ENCODE peak calls at places on chromosomes 11 and 22, in four cellular contexts. One of them, this sample, is unnamed.

GRCh38 chr11:111680486-111681175 is 78.4 kb downstream of the SIK2 start:
- DNase-seq in H9: no peak
- DNase-seq in neuronal stem cell: no peak
- DNase-seq in mesenchymal stem cell: no peak
- DNase-seq in this sample: no peak

GRCh38 chr11:124889692-124890091 is 8.0 kb downstream of the ROBO4 start:
- DNase-seq in H9: no peak
- DNase-seq in neuronal stem cell: no peak
- DNase-seq in mesenchymal stem cell: no peak
- DNase-seq in this sample: no peak

GRCh38 chr22:35258144-35258988 is 1.1 kb downstream of the HMGXB4 start:
- DNase-seq in H9: peak; percentile 46
- DNase-seq in neuronal stem cell: peak; percentile 49
- DNase-seq in mesenchymal stem cell: peak; percentile 51
- DNase-seq in this sample: peak; percentile 11

GRCh38 chr11:85784907-85785306 is 26.0 kb downstream of the SYTL2 start:
- DNase-seq in H9: no peak
- DNase-seq in neuronal stem cell: no peak
- DNase-seq in mesenchymal stem cell: no peak
- DNase-seq in this sample: no peak

GRCh38 chr11:18615628-18616392 is 16.2 kb downstream of the MISFA start:
- DNase-seq in H9: no peak
- DNase-seq in neuronal stem cell: no peak
- DNase-seq in mesenchymal stem cell: no peak
- DNase-seq in this sample: peak; percentile 82

GRCh38 chr11:122523841-122524531 is 131.5 kb upstream of the UBASH3B start:
- DNase-seq in H9: peak; percentile 56
- DNase-seq in neuronal stem cell: no peak
- DNase-seq in mesenchymal stem cell: no peak
- DNase-seq in this sample: no peak

GRCh38 chr11:133951484-133952198 is 5.1 kb downstream of the IGSF9B start:
- DNase-seq in H9: peak; percentile 81
- DNase-seq in neuronal stem cell: no peak
- DNase-seq in mesenchymal stem cell: no peak
- DNase-seq in this sample: peak; percentile 4

GRCh38 chr11:36126703-36127102 is 162.5 kb downstream of the COMMD9 start:
- DNase-seq in H9: no peak
- DNase-seq in neuronal stem cell: no peak
- DNase-seq in mesenchymal stem cell: peak; percentile 44
- DNase-seq in this sample: no peak

GRCh38 chr11:68295271-68295670 is 17.1 kb upstream of the LRP5 start:
- DNase-seq in H9: no peak
- DNase-seq in neuronal stem cell: no peak
- DNase-seq in mesenchymal stem cell: no peak
- DNase-seq in this sample: no peak

GRCh38 chr11:92048415-92048814 is 176.2 kb upstream of the FAT3 start:
- DNase-seq in H9: no peak
- DNase-seq in neuronal stem cell: no peak
- DNase-seq in mesenchymal stem cell: no peak
- DNase-seq in this sample: no peak

GRCh38 chr11:132402056-132402684 is 1031.8 kb downstream of the NTM start:
- DNase-seq in H9: peak; percentile 76
- DNase-seq in neuronal stem cell: peak; percentile 43
- DNase-seq in mesenchymal stem cell: peak; percentile 22
- DNase-seq in this sample: peak; percentile 51

GRCh38 chr22:26770624-26771023 is 113.2 kb downstream of the MIAT start:
- DNase-seq in H9: no peak
- DNase-seq in neuronal stem cell: no peak
- DNase-seq in mesenchymal stem cell: peak; percentile 83
- DNase-seq in this sample: peak; percentile 37

GRCh38 chr11:9250139-9250582 is 15.0 kb downstream of the DENND5A start:
- DNase-seq in H9: no peak
- DNase-seq in neuronal stem cell: no peak
- DNase-seq in mesenchymal stem cell: no peak
- DNase-seq in this sample: no peak

GRCh38 chr11:10748241-10748640 is 2.8 kb upstream of the CTR9 start:
- DNase-seq in H9: no peak
- DNase-seq in neuronal stem cell: no peak
- DNase-seq in mesenchymal stem cell: no peak
- DNase-seq in this sample: no peak

GRCh38 chr11:66933508-66933907 is 24.7 kb downstream of the PC start:
- DNase-seq in H9: no peak
- DNase-seq in neuronal stem cell: no peak
- DNase-seq in mesenchymal stem cell: no peak
- DNase-seq in this sample: no peak

GRCh38 chr22:27416553-27417427 is 384.8 kb downstream of the MN1 start:
- DNase-seq in H9: peak; percentile 78
- DNase-seq in neuronal stem cell: no peak
- DNase-seq in mesenchymal stem cell: peak; percentile 14
- DNase-seq in this sample: peak; percentile 88

GRCh38 chr11:87778341-87778740 is 396.9 kb downstream of the RAB38 start:
- DNase-seq in H9: no peak
- DNase-seq in neuronal stem cell: no peak
- DNase-seq in mesenchymal stem cell: no peak
- DNase-seq in this sample: no peak

GRCh38 chr22:22942511-22943329 is 55.1 kb downstream of the IGLL5 start:
- DNase-seq in H9: peak; percentile 82
- DNase-seq in neuronal stem cell: peak; percentile 78
- DNase-seq in mesenchymal stem cell: peak; percentile 6
- DNase-seq in this sample: peak; percentile 51

GRCh38 chr22:45271667-45272188 is 13.0 kb upstream of the UPK3A start:
- DNase-seq in H9: no peak
- DNase-seq in neuronal stem cell: no peak
- DNase-seq in mesenchymal stem cell: peak; percentile 48
- DNase-seq in this sample: no peak

GRCh38 chr11:10328314-10329090 is 23.6 kb downstream of the ADM start:
- DNase-seq in H9: no peak
- DNase-seq in neuronal stem cell: no peak
- DNase-seq in mesenchymal stem cell: peak; percentile 84
- DNase-seq in this sample: peak; percentile 46

GRCh38 chr22:45200862-45201511 is 37.3 kb downstream of the NUP50 start:
- DNase-seq in H9: peak; percentile 24
- DNase-seq in neuronal stem cell: no peak
- DNase-seq in mesenchymal stem cell: peak; percentile 95
- DNase-seq in this sample: peak; percentile 98

GRCh38 chr11:119338318-119338890 is 2.3 kb downstream of the C1QTNF5 start:
- DNase-seq in H9: peak; percentile 89
- DNase-seq in neuronal stem cell: peak; percentile 88
- DNase-seq in mesenchymal stem cell: no peak
- DNase-seq in this sample: no peak

GRCh38 chr22:42202669-42203068 is 67.8 kb downstream of the TCF20 start:
- DNase-seq in H9: no peak
- DNase-seq in neuronal stem cell: no peak
- DNase-seq in mesenchymal stem cell: peak; percentile 53
- DNase-seq in this sample: peak; percentile 67

GRCh38 chr22:36303115-36303467 is 50.2 kb downstream of the APOL1 start:
- DNase-seq in H9: no peak
- DNase-seq in neuronal stem cell: no peak
- DNase-seq in mesenchymal stem cell: no peak
- DNase-seq in this sample: no peak

GRCh38 chr11:112795142-112795815 is 165.9 kb upstream of the NCAM1 start:
- DNase-seq in H9: peak; percentile 77
- DNase-seq in neuronal stem cell: no peak
- DNase-seq in mesenchymal stem cell: peak; percentile 28
- DNase-seq in this sample: peak; percentile 31

GRCh38 chr11:67368621-67369020 is 4.8 kb downstream of the CLCF1 start:
- DNase-seq in H9: no peak
- DNase-seq in neuronal stem cell: no peak
- DNase-seq in mesenchymal stem cell: no peak
- DNase-seq in this sample: no peak

GRCh38 chr11:4936745-4937144 is 10.7 kb downstream of the OR51A4 start:
- DNase-seq in H9: no peak
- DNase-seq in neuronal stem cell: no peak
- DNase-seq in mesenchymal stem cell: no peak
- DNase-seq in this sample: no peak

GRCh38 chr11:74371269-74372039 is 26.8 kb downstream of the PGM2L1 start:
- DNase-seq in H9: no peak
- DNase-seq in neuronal stem cell: no peak
- DNase-seq in mesenchymal stem cell: peak; percentile 79
- DNase-seq in this sample: peak; percentile 80

GRCh38 chr11:110430267-110431211 is 791 bp downstream of the FDX1 start:
- DNase-seq in H9: no peak
- DNase-seq in neuronal stem cell: peak; percentile 12
- DNase-seq in mesenchymal stem cell: peak; percentile 75
- DNase-seq in this sample: peak; percentile 56

GRCh38 chr11:48005878-48006277 is 25.5 kb downstream of the PTPRJ start:
- DNase-seq in H9: no peak
- DNase-seq in neuronal stem cell: peak; percentile 36
- DNase-seq in mesenchymal stem cell: no peak
- DNase-seq in this sample: no peak

GRCh38 chr11:16758382-16759024 is 20.1 kb downstream of the C11orf58 start:
- DNase-seq in H9: no peak
- DNase-seq in neuronal stem cell: no peak
- DNase-seq in mesenchymal stem cell: no peak
- DNase-seq in this sample: no peak

GRCh38 chr22:27429476-27429875 is 372.1 kb downstream of the MN1 start:
- DNase-seq in H9: no peak
- DNase-seq in neuronal stem cell: no peak
- DNase-seq in mesenchymal stem cell: no peak
- DNase-seq in this sample: no peak

GRCh38 chr22:23137905-23138520 is 3.8 kb downstream of the RSPH14 start:
- DNase-seq in H9: no peak
- DNase-seq in neuronal stem cell: no peak
- DNase-seq in mesenchymal stem cell: no peak
- DNase-seq in this sample: no peak

GRCh38 chr11:55854704-55855103 is 16.2 kb downstream of the OR5D16 start:
- DNase-seq in H9: no peak
- DNase-seq in neuronal stem cell: no peak
- DNase-seq in mesenchymal stem cell: no peak
- DNase-seq in this sample: no peak

GRCh38 chr22:43001271-43002197 is 13.4 kb downstream of the PACSIN2 start:
- DNase-seq in H9: no peak
- DNase-seq in neuronal stem cell: no peak
- DNase-seq in mesenchymal stem cell: peak; percentile 68
- DNase-seq in this sample: no peak

GRCh38 chr11:14148653-14149273 is 186.2 kb downstream of the SPON1 start:
- DNase-seq in H9: no peak
- DNase-seq in neuronal stem cell: no peak
- DNase-seq in mesenchymal stem cell: peak; percentile 36
- DNase-seq in this sample: peak; percentile 44

GRCh38 chr11:113991718-113992458 is 17.0 kb downstream of the HTR3A start:
- DNase-seq in H9: no peak
- DNase-seq in neuronal stem cell: no peak
- DNase-seq in mesenchymal stem cell: peak; percentile 36
- DNase-seq in this sample: no peak

GRCh38 chr11:89608234-89608966 is 101.7 kb upstream of the TRIM77 start:
- DNase-seq in H9: no peak
- DNase-seq in neuronal stem cell: no peak
- DNase-seq in mesenchymal stem cell: no peak
- DNase-seq in this sample: no peak

GRCh38 chr22:50145741-50146439 is 24.6 kb upstream of the PANX2 start:
- DNase-seq in H9: no peak
- DNase-seq in neuronal stem cell: no peak
- DNase-seq in mesenchymal stem cell: no peak
- DNase-seq in this sample: no peak
- H4K91ac ChIP-seq in H9: no peak overlapping the region
- H4K91ac ChIP-seq in neuronal stem cell: no peak overlapping the region
- H4K91ac ChIP-seq in mesenchymal stem cell: no peak overlapping the region
- H4K91ac ChIP-seq in this sample: no peak overlapping the region

DNA sequence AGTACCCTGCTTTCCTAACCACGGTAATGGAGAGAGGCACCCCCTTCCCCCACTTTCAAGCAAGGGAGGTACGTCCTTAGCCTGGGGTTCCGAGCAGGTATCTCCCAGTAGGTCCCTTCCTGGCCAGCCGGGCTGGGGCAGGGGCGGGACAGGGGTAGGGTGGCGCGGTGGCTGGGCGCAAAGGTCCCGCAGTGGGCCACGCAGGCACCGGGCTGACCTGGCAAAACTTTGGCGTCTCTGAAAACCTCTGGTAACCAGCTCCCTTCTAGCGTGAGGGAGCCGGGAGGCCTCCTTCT is 323 bp upstream of the P2RY2 start:
- DNase-seq in H9: no peak
- DNase-seq in neuronal stem cell: no peak
- DNase-seq in mesenchymal stem cell: no peak
- DNase-seq in this sample: no peak
- H4K91ac ChIP-seq in H9: no peak overlapping the region
- H4K91ac ChIP-seq in neuronal stem cell: no peak overlapping the region
- H4K91ac ChIP-seq in mesenchymal stem cell: peak overlapping the region; percentile 14
- H4K91ac ChIP-seq in this sample: no peak overlapping the region

GRCh38 chr22:24698266-24698926 is 76.1 kb downstream of the PIWIL3 start:
- DNase-seq in H9: no peak
- DNase-seq in neuronal stem cell: no peak
- DNase-seq in mesenchymal stem cell: no peak
- DNase-seq in this sample: no peak

GRCh38 chr22:24695958-24696511 is 78.5 kb downstream of the PIWIL3 start:
- DNase-seq in H9: peak; percentile 66
- DNase-seq in neuronal stem cell: no peak
- DNase-seq in mesenchymal stem cell: peak; percentile 51
- DNase-seq in this sample: peak; percentile 69

GRCh38 chr22:24697141-24697540 is 77.4 kb downstream of the PIWIL3 start:
- DNase-seq in H9: no peak
- DNase-seq in neuronal stem cell: no peak
- DNase-seq in mesenchymal stem cell: no peak
- DNase-seq in this sample: no peak

GRCh38 chr22:24696551-24697001 is 77.9 kb downstream of the PIWIL3 start:
- DNase-seq in H9: no peak
- DNase-seq in neuronal stem cell: no peak
- DNase-seq in mesenchymal stem cell: no peak
- DNase-seq in this sample: no peak

DNA sequence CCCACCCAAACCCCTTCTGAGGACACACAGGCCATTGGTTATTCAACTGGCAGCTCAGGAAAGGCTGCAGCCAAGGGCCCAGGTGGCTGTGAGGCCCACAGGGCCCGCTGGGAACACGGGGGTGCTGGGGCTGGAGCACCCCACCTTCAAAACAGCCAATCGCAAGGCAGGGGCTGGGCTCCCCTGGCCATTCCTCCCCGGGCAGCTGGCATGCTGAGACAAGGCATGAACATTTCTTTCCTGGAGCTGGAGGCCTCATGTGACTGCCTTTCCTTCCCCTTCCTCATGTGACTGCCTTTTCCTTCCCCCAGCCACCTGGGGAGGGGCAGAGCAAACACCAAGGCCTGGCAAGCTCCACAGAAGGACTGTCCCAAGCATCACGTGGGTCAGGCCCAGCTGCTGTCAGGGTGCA is 76.8 kb downstream of the PIWIL3 start:
- DNase-seq in H9: no peak
- DNase-seq in neuronal stem cell: no peak
- DNase-seq in mesenchymal stem cell: no peak
- DNase-seq in this sample: no peak
- H4K91ac ChIP-seq in H9: peak overlapping the region; percentile 53
- H4K91ac ChIP-seq in neuronal stem cell: no peak overlapping the region
- H4K91ac ChIP-seq in mesenchymal stem cell: peak overlapping the region; percentile 56
- H4K91ac ChIP-seq in this sample: peak overlapping the region; percentile 94

DNA sequence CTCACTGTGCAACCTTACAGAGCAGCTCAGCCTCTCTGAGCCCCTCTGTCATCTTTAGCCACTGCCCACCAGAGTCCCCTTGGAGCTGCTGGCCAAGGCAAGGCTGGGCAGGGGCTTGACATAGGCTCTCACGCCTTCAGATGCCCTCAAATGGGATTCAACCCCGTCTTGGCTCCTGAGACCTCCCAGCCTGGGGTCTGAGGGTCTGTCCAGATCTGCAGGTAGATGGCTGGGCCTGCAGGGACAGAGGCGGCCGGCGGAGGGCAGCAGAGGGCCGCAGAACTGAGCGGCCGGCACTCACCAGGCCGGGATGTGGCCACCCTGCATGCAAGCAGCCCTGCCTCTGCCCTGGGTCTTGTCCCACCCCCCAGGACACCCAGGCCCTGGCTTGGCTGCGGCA is 18.2 kb upstream of the PRODH start:
- DNase-seq in H9: peak; percentile 87
- DNase-seq in neuronal stem cell: peak; percentile 65
- DNase-seq in mesenchymal stem cell: peak; percentile 46
- DNase-seq in this sample: peak; percentile 25
- H4K91ac ChIP-seq in H9: no peak overlapping the region
- H4K91ac ChIP-seq in neuronal stem cell: no peak overlapping the region
- H4K91ac ChIP-seq in mesenchymal stem cell: no peak overlapping the region
- H4K91ac ChIP-seq in this sample: no peak overlapping the region

This sample was measured in IMR-90.